ENCODE peak calls at places on chromosomes 3 and 15, in seven cellular contexts. M, D, T, H, V, P and B are unnamed samples.

GRCh38 chr3:151631946-151632345 is 101.8 kb upstream of the AADACL2 start:
- DNase-seq in D (no peak), V (no peak), P (no peak), T (peak), H (no peak), M (no peak), B (no peak)

GRCh38 chr3:60363817-60364216 is 887.4 kb downstream of the FHIT start:
- DNase-seq in V (no peak), H (no peak), T (no peak), D (no peak), P (peak), M (no peak), B (peak)

GRCh38 chr3:87997298-87997697 is 61.5 kb downstream of the CGGBP1 start:
- DNase-seq in V (peak), P (no peak), H (no peak), D (no peak), M (no peak), T (no peak), B (no peak)

GRCh38 chr3:52128118-52128683 is 26.0 kb downstream of the POC1A start:
- DNase-seq in V (peak), T (peak), D (no peak), H (peak), M (no peak), P (peak), B (peak)

GRCh38 chr15:55872471-55872870 is 120.9 kb downstream of the NEDD4 start:
- DNase-seq in M (no peak), D (no peak), H (no peak), P (no peak), V (no peak), T (no peak), B (no peak)

GRCh38 chr15:64645995-64646394 is 129.4 kb downstream of the RBPMS2 start:
- DNase-seq in T (no peak), V (no peak), H (no peak), M (no peak), P (no peak), D (no peak), B (no peak)

GRCh38 chr3:180827171-180827570 is 85.3 kb upstream of the FXR1 start:
- DNase-seq in D (no peak), P (no peak), H (no peak), T (no peak), M (no peak), V (no peak), B (no peak)

GRCh38 chr15:51244366-51244977 is 93.9 kb downstream of the CYP19A1 start:
- DNase-seq in D (no peak), H (no peak), T (peak), P (peak), V (peak), M (no peak), B (no peak)

GRCh38 chr3:123011484-123011883 is 16.1 kb downstream of the SEMA5B start:
- DNase-seq in V (no peak), P (no peak), H (peak), D (no peak), M (no peak), T (no peak), B (no peak)

GRCh38 chr3:191111722-191112121 is 87.3 kb upstream of the OSTN start:
- DNase-seq in H (no peak), P (no peak), T (no peak), D (no peak), V (no peak), M (no peak), B (no peak)

GRCh38 chr3:144624656-144625055 is 653.0 kb downstream of the DIPK2A start:
- DNase-seq in P (no peak), V (no peak), H (no peak), D (peak), M (no peak), T (no peak), B (no peak)

GRCh38 chr15:44545934-44546802 is 9.2 kb downstream of the EIF3J start:
- DNase-seq in P (peak), T (peak), M (no peak), V (peak), H (no peak), D (no peak), B (no peak)

GRCh38 chr15:67109141-67110034 is 44.0 kb downstream of the SMAD3 start:
- DNase-seq in M (peak), P (peak), T (peak), D (no peak), H (peak), V (peak), B (peak)

GRCh38 chr3:129563850-129564535 is 21.0 kb downstream of the H1-8 start:
- DNase-seq in P (no peak), T (no peak), M (no peak), V (peak), H (no peak), D (no peak), B (no peak)

GRCh38 chr3:157394361-157394760 is 42.3 kb upstream of the PTX3 start:
- DNase-seq in M (no peak), H (no peak), T (no peak), P (peak), D (no peak), V (no peak), B (no peak)

GRCh38 chr3:190534986-190535385 is 21.1 kb downstream of the IL1RAP start:
- DNase-seq in T (no peak), V (no peak), M (no peak), P (no peak), D (no peak), H (no peak), B (no peak)

GRCh38 chr3:46406786-46407611 is at the start of the genes CCR5AS and CCRL2:
- DNase-seq in T (peak), V (peak), P (peak), H (peak), M (peak), D (no peak), B (no peak)

GRCh38 chr15:76175442-76175841 is 115.7 kb downstream of the TMEM266 start:
- DNase-seq in T (no peak), V (no peak), D (no peak), M (no peak), H (no peak), P (no peak), B (no peak)

GRCh38 chr3:61638721-61639120 is 77.3 kb downstream of the PTPRG start:
- DNase-seq in D (no peak), T (peak), V (peak), M (no peak), P (peak), H (no peak), B (no peak)

GRCh38 chr3:32359766-32360513 is 31.7 kb upstream of the CMTM7 start:
- DNase-seq in T (no peak), P (no peak), V (no peak), M (no peak), D (peak), H (peak), B (no peak)

GRCh38 chr3:128922804-128923459 is 43.5 kb downstream of the ACAD9 start:
- DNase-seq in M (peak), P (no peak), T (no peak), V (no peak), H (no peak), D (no peak), B (no peak)

GRCh38 chr3:127134887-127135240 is 58.1 kb upstream of the PRR23E start:
- DNase-seq in P (no peak), D (no peak), V (no peak), M (no peak), H (no peak), T (no peak), B (no peak)

GRCh38 chr3:142315083-142315482 is 89.7 kb upstream of the GK5 start:
- DNase-seq in P (peak), T (peak), M (no peak), H (no peak), V (peak), D (no peak), B (peak)

GRCh38 chr3:54047568-54047967 is 74.8 kb upstream of the CACNA2D3 start:
- DNase-seq in T (no peak), P (no peak), V (no peak), D (no peak), M (no peak), H (no peak), B (no peak)

GRCh38 chr3:17355591-17355990 is 386.8 kb downstream of the TBC1D5 start:
- DNase-seq in T (peak), H (no peak), V (peak), P (no peak), M (no peak), D (no peak), B (peak)

GRCh38 chr3:69425249-69425648 is 39.4 kb upstream of the FRMD4B start:
- DNase-seq in M (no peak), H (peak), D (peak), V (peak), P (peak), T (no peak), B (no peak)

GRCh38 chr15:46709461-46709860 is 1007.8 kb upstream of the SEMA6D start:
- DNase-seq in M (no peak), D (no peak), P (no peak), V (no peak), H (peak), T (no peak), B (no peak)

GRCh38 chr3:110593749-110594148 is 477.9 kb upstream of the NECTIN3 start:
- DNase-seq in H (no peak), V (no peak), M (no peak), P (no peak), D (no peak), T (no peak), B (no peak)
- TF ChIP-seq CTCF in H (no peak), V (no peak), M (no peak), P (no peak), D (no peak), T (no peak), B (no peak)

GRCh38 chr3:64460877-64461276 is 226.9 kb downstream of the ADAMTS9 start:
- DNase-seq in D (no peak), P (peak), T (peak), M (no peak), H (no peak), V (no peak), B (peak)

GRCh38 chr3:64459711-64460110 is 228.1 kb downstream of the ADAMTS9 start:
- DNase-seq in T (peak), V (peak), H (no peak), M (no peak), P (peak), D (no peak), B (no peak)

GRCh38 chr3:64464955-64465354 is 222.8 kb downstream of the ADAMTS9 start:
- DNase-seq in H (no peak), V (no peak), T (no peak), P (no peak), D (no peak), M (no peak), B (no peak)

GRCh38 chr3:64463981-64464380 is 223.8 kb downstream of the ADAMTS9 start:
- DNase-seq in V (no peak), M (no peak), T (no peak), D (no peak), P (no peak), H (no peak), B (no peak)

GRCh38 chr3:64462203-64463120 is 225.3 kb downstream of the ADAMTS9 start:
- DNase-seq in H (no peak), P (peak), M (no peak), D (no peak), V (peak), T (peak), B (peak)
- H3K4me3 ChIP-seq in H (no peak), P (peak), M (no peak), D (no peak), V (peak), T (peak), B (peak)

DNA sequence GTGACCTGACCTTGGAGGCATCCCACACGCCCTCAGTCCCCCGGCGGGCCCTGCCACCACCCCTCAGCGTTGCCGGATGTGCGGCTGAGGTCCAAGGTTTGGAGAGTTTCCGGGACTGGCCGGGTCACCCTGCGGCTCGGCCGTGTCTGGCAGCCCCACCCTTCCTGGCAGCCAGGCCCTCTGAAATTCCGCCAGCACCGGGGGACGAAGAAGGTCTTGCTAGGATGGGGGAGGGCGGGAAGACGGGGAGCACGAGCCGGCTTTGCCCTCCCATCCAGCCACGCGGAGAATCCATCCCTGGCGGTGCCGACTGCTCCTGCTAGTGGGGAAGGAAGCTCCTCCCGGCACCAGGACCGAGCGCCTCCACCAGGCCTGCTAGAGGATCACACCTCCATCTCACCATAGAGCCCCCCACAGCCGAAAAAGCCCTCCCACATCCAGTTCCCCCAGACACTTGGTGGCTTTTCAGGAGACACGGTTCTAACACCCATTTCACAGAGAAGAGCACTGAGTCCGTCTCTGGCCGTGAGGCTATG is 81.5 kb downstream of the CPN2 start:
- DNase-seq in P (no peak), M (peak), D (peak), V (peak), T (peak), H (peak), B (peak)
- TF ChIP-seq CTCF in P (peak), M (peak), D (peak), V (peak), T (peak), H (peak), B (peak)

DNA sequence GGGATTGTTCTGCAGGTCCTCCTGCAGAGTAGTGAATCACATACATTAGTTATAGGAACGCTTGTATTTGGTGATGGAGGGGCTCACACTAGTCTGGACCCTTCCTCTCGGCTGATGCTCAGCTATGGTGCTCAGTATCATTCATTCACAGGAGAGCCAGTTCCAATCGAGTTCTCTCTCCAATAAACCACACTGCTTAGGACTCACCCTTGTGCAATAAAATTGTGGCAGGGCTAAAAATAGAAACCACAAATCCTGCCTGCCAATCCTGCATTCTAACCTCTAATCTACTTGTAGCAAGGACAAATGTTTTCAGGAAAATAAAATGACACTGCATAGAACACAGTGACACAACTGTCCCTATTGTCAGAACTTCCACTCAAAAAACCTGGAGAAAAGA is 138.4 kb upstream of the TBL1XR1 start:
- DNase-seq in P (peak), T (peak), H (no peak), M (no peak), D (no peak), V (peak), B (no peak)
- H3K4me3 ChIP-seq in P (no peak), T (no peak), H (no peak), M (no peak), D (no peak), V (no peak), B (no peak)

GRCh38 chr3:182621435-182622240 is 171.7 kb upstream of the ATP11B start:
- DNase-seq in D (peak), M (no peak), T (no peak), P (no peak), H (no peak), V (no peak), B (no peak)
- TF ChIP-seq CTCF in D (peak), M (peak), T (peak), P (no peak), H (peak), V (peak), B (peak)

GRCh38 chr15:41493902-41494189 is 172 bp downstream of the ITPKA start:
- DNase-seq in M (no peak), T (no peak), H (no peak), V (no peak), P (no peak), D (no peak), B (no peak)
- H3K4me3 ChIP-seq in M (peak), T (peak), H (peak), V (peak), P (peak), D (peak), B (peak)

DNA sequence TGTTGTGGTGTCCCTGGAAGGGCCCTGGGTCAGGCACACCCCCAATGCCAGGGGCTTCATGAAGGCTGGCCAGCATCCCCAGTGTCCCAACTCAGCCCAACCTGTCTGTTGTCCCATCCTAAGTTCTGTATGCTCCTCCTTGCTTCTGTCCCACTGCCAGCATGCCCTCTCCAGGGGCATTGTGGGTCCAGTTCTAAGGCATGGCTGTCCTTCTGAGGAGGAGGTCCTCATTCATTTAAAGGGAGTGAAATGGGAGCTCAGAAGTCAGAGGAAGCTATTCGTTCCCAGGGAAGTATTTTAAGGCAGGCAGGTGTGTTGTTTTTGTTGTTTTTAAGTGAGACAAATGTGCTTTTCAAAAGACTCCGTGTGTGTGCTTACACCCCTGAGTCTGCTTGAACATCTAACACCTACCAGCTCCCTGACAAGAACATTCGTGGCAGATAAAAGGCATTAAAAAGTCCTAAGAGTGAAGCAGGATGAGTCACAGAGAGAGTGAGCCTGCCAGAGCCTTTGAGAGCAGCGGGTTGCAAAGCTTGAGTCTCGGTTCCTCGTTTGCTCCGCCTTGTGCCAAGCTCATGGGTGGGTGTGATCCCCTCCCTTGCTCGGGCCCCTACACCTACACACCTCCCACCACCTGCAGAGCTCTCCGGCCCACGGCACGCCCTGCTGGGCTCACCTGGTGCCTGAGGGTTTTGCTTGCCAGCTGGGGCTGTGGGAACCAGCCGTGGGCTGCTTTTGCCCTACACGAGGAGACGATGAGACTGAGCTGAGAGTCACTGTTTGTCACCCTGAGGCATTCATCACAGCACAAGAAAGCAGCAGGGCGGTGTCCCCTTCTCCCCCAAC is 183.4 kb upstream of the TOPAZ1 start:
- DNase-seq in D (no peak), M (no peak), V (peak), T (peak), P (peak), H (peak), B (peak)
- TF ChIP-seq CTCF in D (no peak), M (no peak), V (no peak), T (no peak), P (no peak), H (no peak), B (no peak)

DNA sequence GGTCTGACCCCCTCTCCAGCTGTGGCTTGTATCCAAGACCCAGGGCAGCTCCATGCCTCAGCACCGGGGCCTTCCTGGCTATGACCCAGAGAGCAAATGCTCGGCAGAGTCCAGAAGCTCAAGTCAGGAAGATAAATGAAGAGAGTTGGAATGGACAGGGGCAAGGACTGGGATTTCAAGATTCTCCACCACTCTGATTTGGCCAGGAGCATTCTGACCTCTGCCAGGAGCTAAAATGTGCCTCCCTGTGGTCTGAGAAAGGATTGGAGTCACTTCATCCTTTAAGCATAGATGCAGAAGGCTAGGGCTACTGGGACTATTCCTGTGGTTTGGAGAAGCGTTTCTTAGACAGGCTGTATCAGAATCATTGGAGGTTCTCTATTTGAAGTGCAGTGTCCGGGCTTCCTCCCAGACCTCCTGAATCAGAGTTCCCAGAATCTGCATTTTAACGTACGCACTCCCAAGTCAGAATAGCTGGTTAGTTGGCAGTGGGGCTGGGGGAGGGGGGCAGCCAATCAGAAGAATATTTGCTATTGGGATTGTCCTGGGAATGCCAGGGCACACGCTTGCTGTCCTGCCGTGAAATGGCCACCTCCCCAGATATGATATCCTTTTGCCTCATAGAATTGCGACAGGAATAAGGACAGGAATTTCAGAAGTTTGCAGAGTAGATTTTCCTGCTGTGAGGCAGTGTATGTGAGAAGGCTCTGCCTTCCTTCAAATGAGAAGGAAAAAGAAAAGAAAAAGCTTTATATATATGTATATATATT is 57.4 kb downstream of the HRH1 start:
- DNase-seq in H (no peak), V (peak), P (peak), T (peak), D (peak), M (no peak), B (no peak)
- H3K4me3 ChIP-seq in H (no peak), V (no peak), P (no peak), T (peak), D (no peak), M (no peak), B (no peak)

GRCh38 chr3:12893247-12893646 is 51.9 kb upstream of the RPL32 start:
- DNase-seq in M (no peak), H (no peak), T (no peak), V (no peak), P (no peak), D (no peak), B (no peak)
- TF ChIP-seq CTCF in M (no peak), H (no peak), T (no peak), V (no peak), P (no peak), D (no peak), B (no peak)

DNA sequence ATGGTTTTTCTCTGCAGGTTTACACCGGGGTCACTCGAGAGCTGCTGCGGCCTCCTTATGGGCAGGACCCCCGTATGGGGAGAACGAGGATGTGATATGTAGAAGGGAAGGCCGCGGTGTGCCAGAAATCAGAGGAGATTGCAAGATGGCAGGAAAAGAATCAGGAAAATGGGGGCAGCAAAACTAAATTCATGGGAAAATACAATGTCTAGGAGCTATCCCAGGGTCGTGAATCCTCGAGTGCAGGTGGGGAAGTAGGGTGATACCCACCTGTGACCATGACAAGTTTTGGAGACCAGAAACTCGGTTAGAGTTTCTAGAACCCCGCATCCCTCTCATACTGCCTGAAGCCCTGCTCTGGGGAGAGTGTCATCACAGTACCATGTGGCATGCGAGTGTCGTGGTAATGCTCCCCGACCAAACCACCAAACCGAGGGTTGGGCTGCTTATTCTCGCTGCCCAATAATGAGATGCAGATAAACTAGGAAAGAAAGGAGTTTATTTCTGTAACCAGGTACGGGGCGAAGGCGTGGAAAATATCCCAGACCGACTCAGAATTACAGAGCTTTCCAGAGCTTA is 781 bp downstream of the TRNT1 start:
- DNase-seq in T (peak), M (no peak), H (peak), V (peak), D (peak), P (peak), B (no peak)
- H3K4me3 ChIP-seq in T (peak), M (peak), H (peak), V (peak), D (peak), P (peak), B (peak)